ENCODE peak calls at places on chromosomes 16 and 17, in ten cellular contexts. X is tibial nerve; O is lower lobe of right lung; T is body of pancreas; Z is kidney epithelial cell; R is CD8-positive, alpha-beta T cell; P is ovary; S is sigmoid colon; C is cardiac muscle cell; Y is H9. I is an unnamed sample.
A peak's percentile ranks its signal among the peaks of the same experiment; 100 is the strongest.

GRCh38 chr17:2841606-2842005 is 45.4 kb downstream of the RAP1GAP2 start:
- DNase-seq in X (no peak), O (no peak), T (no peak), Z (no peak), R (no peak), P (no peak), S (no peak), C (no peak), Y (no peak), I (no peak)

GRCh38 chr16:55035037-55035436 is 104.4 kb downstream of the IRX5 start:
- DNase-seq in X (no peak), O (peak; percentile 53), T (peak; percentile 63), Z (no peak), R (no peak), P (no peak), S (no peak), C (peak; percentile 56), Y (peak; percentile 66), I (no peak)

GRCh38 chr16:77330332-77331043 is 104.3 kb downstream of the ADAMTS18 start:
- DNase-seq in X (no peak), O (no peak), T (no peak), Z (no peak), R (no peak), P (no peak), S (no peak), C (no peak), Y (no peak), I (no peak)

GRCh38 chr17:41324180-41325075 is 8.9 kb upstream of the KRTAP17-1 start:
- DNase-seq in X (no peak), O (no peak), T (no peak), Z (no peak), R (no peak), P (no peak), S (no peak), C (peak; percentile 39), Y (peak; percentile 83), I (no peak)

GRCh38 chr17:17778308-17779014 is 58.3 kb downstream of the SREBF1 start:
- DNase-seq in X (peak; percentile 39), O (no peak), T (no peak), Z (no peak), R (no peak), P (peak; percentile 94), S (peak; percentile 96), C (peak; percentile 48), Y (no peak), I (no peak)

GRCh38 chr17:75875182-75875939 is 3.0 kb downstream of the TRIM47 start:
- DNase-seq in X (no peak), O (no peak), T (peak; percentile 50), Z (no peak), R (no peak), P (peak; percentile 68), S (peak; percentile 88), C (no peak), Y (no peak), I (no peak)

GRCh38 chr16:84616515-84616914 is 1.4 kb downstream of the COTL1 start:
- DNase-seq in X (no peak), O (no peak), T (no peak), Z (no peak), R (no peak), P (no peak), S (no peak), C (no peak), Y (no peak), I (no peak)

GRCh38 chr17:66737524-66737923 is 97.4 kb upstream of the CACNG5 start:
- DNase-seq in X (no peak), O (no peak), T (no peak), Z (no peak), R (no peak), P (peak; percentile 55), S (peak; percentile 69), C (peak; percentile 47), Y (peak; percentile 79), I (no peak)

GRCh38 chr17:50839591-50840310 is 4.4 kb downstream of the WFIKKN2 start:
- DNase-seq in X (no peak), O (no peak), T (no peak), Z (no peak), R (no peak), P (no peak), S (no peak), C (no peak), Y (peak; percentile 31), I (no peak)

GRCh38 chr17:48528153-48528912 is 2.5 kb downstream of the HOXB1 start:
- DNase-seq in X (no peak), O (no peak), T (no peak), Z (no peak), R (no peak), P (no peak), S (no peak), C (no peak), Y (peak; percentile 74), I (no peak)

GRCh38 chr16:20352615-20353014 is at the start of gene UMOD:
- DNase-seq in X (no peak), O (no peak), T (no peak), Z (no peak), R (no peak), P (no peak), S (no peak), C (no peak), Y (no peak), I (no peak)

GRCh38 chr16:20347666-20348364 is 4.7 kb downstream of the UMOD start:
- DNase-seq in X (no peak), O (no peak), T (peak; percentile 34), Z (no peak), R (no peak), P (no peak), S (no peak), C (no peak), Y (peak; percentile 38), I (no peak)

GRCh38 chr16:20353379-20353778 is 864 bp upstream of the UMOD start:
- DNase-seq in X (no peak), O (no peak), T (no peak), Z (no peak), R (no peak), P (no peak), S (no peak), C (no peak), Y (no peak), I (no peak)

GRCh38 chr16:20348365-20349185 is 3.9 kb downstream of the UMOD start:
- DNase-seq in X (no peak), O (peak; percentile 38), T (peak; percentile 66), Z (no peak), R (no peak), P (no peak), S (no peak), C (no peak), Y (peak; percentile 91), I (no peak)

DNA sequence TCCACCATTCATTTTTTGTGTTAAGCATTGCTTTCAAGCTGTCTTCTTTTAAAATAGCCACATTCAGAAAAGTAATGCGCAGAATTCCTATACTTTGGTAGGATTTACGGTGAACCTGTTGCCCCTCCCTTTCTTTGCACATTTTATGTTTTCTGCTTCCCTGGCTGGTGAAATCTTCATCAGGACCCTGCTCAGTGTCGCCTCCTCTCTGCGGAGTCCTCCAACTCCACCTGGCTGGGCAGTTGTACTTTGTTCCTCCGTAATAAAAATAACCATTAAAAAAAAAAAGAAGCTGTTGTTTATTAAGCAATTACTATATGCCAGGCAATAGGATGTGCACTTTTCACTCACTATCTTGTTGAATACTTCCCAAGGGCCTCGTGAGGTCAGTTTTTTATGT is 2.9 kb downstream of the UMOD start:
- DNase-seq in X (no peak), O (no peak), T (no peak), Z (no peak), R (no peak), P (no peak), S (no peak), C (no peak), Y (no peak), I (no peak)
- TF ChIP-seq CTCF in X (no peak), O (no peak), T (no peak), Z (peak; percentile 10), R (no peak), P (no peak), S (no peak), C (no peak), Y (peak; percentile 62), I (no peak)

GRCh38 chr17:32104158-32104557 is 38.1 kb upstream of the RHOT1 start:
- DNase-seq in X (no peak), O (no peak), T (no peak), Z (no peak), R (no peak), P (no peak), S (no peak), C (no peak), Y (no peak), I (no peak)
- H3K27me3 ChIP-seq in X (no peaks in the 10 kb centered on the region), O (no peaks in the 10 kb centered on the region), T (no peaks in the 10 kb centered on the region), Z (no peaks in the 10 kb centered on the region), R (no peaks in the 10 kb centered on the region), P (no peaks in the 10 kb centered on the region), S (no peaks in the 10 kb centered on the region), C (no peaks in the 10 kb centered on the region), Y (no peaks in the 10 kb centered on the region), I (no peaks in the 10 kb centered on the region)

DNA sequence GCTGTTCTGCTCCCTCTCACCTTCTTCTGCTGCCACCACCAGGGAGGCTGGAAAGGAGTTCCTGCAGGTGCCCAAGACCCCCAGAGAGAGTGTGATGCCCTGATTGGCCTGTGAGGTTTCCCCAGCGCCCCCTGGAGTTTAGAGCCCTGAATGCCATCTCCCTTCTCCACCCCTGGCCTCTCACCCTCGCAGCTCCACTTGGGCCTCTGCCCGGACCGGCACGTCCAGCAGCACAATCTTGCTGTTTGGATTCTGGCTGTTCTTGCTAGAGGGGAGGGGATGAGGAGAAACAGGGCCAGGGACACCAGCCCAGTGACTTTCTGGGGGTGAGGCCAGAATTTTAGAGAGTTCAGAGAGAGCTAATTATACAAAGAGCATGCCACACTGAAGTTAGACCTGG is 12.5 kb upstream of the FAM171A2 start:
- DNase-seq in X (no peak), O (no peak), T (no peak), Z (no peak), R (no peak), P (peak; percentile 88), S (peak; percentile 70), C (no peak), Y (peak; percentile 89), I (no peak)
- TF ChIP-seq CTCF in X (peak; percentile 18), O (peak; percentile 30), T (no peak), Z (peak; percentile 51), R (peak; percentile 20), P (no peak), S (no peak), C (peak; percentile 60), Y (peak; percentile 73), I (no peak)

GRCh38 chr17:35496470-35497290 is 40.8 kb downstream of the SLFN12L start:
- DNase-seq in X (no peak), O (no peak), T (no peak), Z (no peak), R (no peak), P (no peak), S (no peak), C (no peak), Y (peak; percentile 56), I (no peak)

GRCh38 chr17:35493040-35493439 is 44.4 kb downstream of the SLFN12L start:
- DNase-seq in X (no peak), O (no peak), T (no peak), Z (no peak), R (no peak), P (no peak), S (no peak), C (no peak), Y (no peak), I (no peak)

GRCh38 chr17:35489944-35490343 is 41.4 kb upstream of the SLFN13 start:
- DNase-seq in X (no peak), O (no peak), T (no peak), Z (no peak), R (no peak), P (no peak), S (no peak), C (no peak), Y (no peak), I (no peak)

GRCh38 chr17:35486920-35487727 is 38.6 kb upstream of the SLFN13 start:
- DNase-seq in X (no peak), O (peak; percentile 88), T (peak; percentile 35), Z (peak; percentile 18), R (peak; percentile 31), P (peak; percentile 69), S (peak; percentile 73), C (peak; percentile 44), Y (no peak), I (peak; percentile 47)

GRCh38 chr17:35491417-35491816 is 42.9 kb upstream of the SLFN13 start:
- DNase-seq in X (no peak), O (no peak), T (no peak), Z (no peak), R (no peak), P (no peak), S (no peak), C (no peak), Y (no peak), I (no peak)
- H3K27me3 ChIP-seq in X (peaks cover 96% of the 10 kb centered on the region), O (peaks cover 82% of the 10 kb centered on the region), T (peaks cover 65% of the 10 kb centered on the region), Z (peaks cover 80% of the 10 kb centered on the region), R (no peaks in the 10 kb centered on the region), P (no peaks in the 10 kb centered on the region), S (peaks cover 100% of the 10 kb centered on the region), C (peaks cover 100% of the 10 kb centered on the region), Y (peaks cover 88% of the 10 kb centered on the region), I (no peaks in the 10 kb centered on the region)

I was measured in CD4-positive, alpha-beta T cell.